ENCODE peak calls at places on chromosomes 16 and 17, in eight cellular contexts. One of them, this sample, is unnamed.
A peak's percentile ranks its signal among the peaks of the same experiment; 100 is the strongest.

GRCh38 chr17:32588982-32589381 is 102.2 kb downstream of the CDK5R1 start:
- DNase-seq in GM23248: peak; percentile 9
- DNase-seq in effector memory CD4-positive, alpha-beta T cell: no peak
- DNase-seq in CD8-positive, alpha-beta memory T cell: no peak
- DNase-seq in IMR-90: no peak
- DNase-seq in A549: peak; percentile 34
- DNase-seq in CD8-positive, alpha-beta T cell: no peak
- DNase-seq in MM.1S: no peak
- DNase-seq in this sample: no peak

GRCh38 chr17:11170901-11171300 is 70.1 kb upstream of the SHISA6 start:
- DNase-seq in GM23248: no peak
- DNase-seq in effector memory CD4-positive, alpha-beta T cell: no peak
- DNase-seq in CD8-positive, alpha-beta memory T cell: no peak
- DNase-seq in IMR-90: no peak
- DNase-seq in A549: no peak
- DNase-seq in CD8-positive, alpha-beta T cell: no peak
- DNase-seq in MM.1S: no peak
- DNase-seq in this sample: no peak

GRCh38 chr17:13888043-13888442 is 181.3 kb upstream of the COX10 start:
- DNase-seq in GM23248: peak; percentile 18
- DNase-seq in effector memory CD4-positive, alpha-beta T cell: no peak
- DNase-seq in CD8-positive, alpha-beta memory T cell: no peak
- DNase-seq in IMR-90: peak; percentile 35
- DNase-seq in A549: no peak
- DNase-seq in CD8-positive, alpha-beta T cell: no peak
- DNase-seq in MM.1S: no peak
- DNase-seq in this sample: no peak

GRCh38 chr16:79845734-79846135 is 245.2 kb upstream of the MAF start:
- DNase-seq in GM23248: no peak
- DNase-seq in effector memory CD4-positive, alpha-beta T cell: no peak
- DNase-seq in CD8-positive, alpha-beta memory T cell: no peak
- DNase-seq in IMR-90: no peak
- DNase-seq in A549: peak; percentile 21
- DNase-seq in CD8-positive, alpha-beta T cell: no peak
- DNase-seq in MM.1S: no peak
- DNase-seq in this sample: no peak

GRCh38 chr17:46876926-46877325 is 25.5 kb downstream of the WNT9B start:
- DNase-seq in GM23248: no peak
- DNase-seq in effector memory CD4-positive, alpha-beta T cell: no peak
- DNase-seq in CD8-positive, alpha-beta memory T cell: no peak
- DNase-seq in IMR-90: no peak
- DNase-seq in A549: no peak
- DNase-seq in CD8-positive, alpha-beta T cell: no peak
- DNase-seq in MM.1S: no peak
- DNase-seq in this sample: no peak

GRCh38 chr17:71339219-71339618 is 781.6 kb upstream of the SOX9 start:
- DNase-seq in GM23248: no peak
- DNase-seq in effector memory CD4-positive, alpha-beta T cell: no peak
- DNase-seq in CD8-positive, alpha-beta memory T cell: no peak
- DNase-seq in IMR-90: no peak
- DNase-seq in A549: no peak
- DNase-seq in CD8-positive, alpha-beta T cell: no peak
- DNase-seq in MM.1S: no peak
- DNase-seq in this sample: no peak

GRCh38 chr17:67376509-67376891 is 581 bp upstream of the PITPNC1 start:
- DNase-seq in GM23248: peak; percentile 77
- DNase-seq in effector memory CD4-positive, alpha-beta T cell: no peak
- DNase-seq in CD8-positive, alpha-beta memory T cell: no peak
- DNase-seq in IMR-90: peak; percentile 59
- DNase-seq in A549: no peak
- DNase-seq in CD8-positive, alpha-beta T cell: no peak
- DNase-seq in MM.1S: peak; percentile 50
- DNase-seq in this sample: no peak

GRCh38 chr16:80323187-80323807 is 217.5 kb upstream of the DYNLRB2 start:
- DNase-seq in GM23248: no peak
- DNase-seq in effector memory CD4-positive, alpha-beta T cell: no peak
- DNase-seq in CD8-positive, alpha-beta memory T cell: no peak
- DNase-seq in IMR-90: no peak
- DNase-seq in A549: no peak
- DNase-seq in CD8-positive, alpha-beta T cell: no peak
- DNase-seq in MM.1S: no peak
- DNase-seq in this sample: no peak

GRCh38 chr17:61464121-61464905 is 12.1 kb downstream of the TBX4 start:
- DNase-seq in GM23248: no peak
- DNase-seq in effector memory CD4-positive, alpha-beta T cell: no peak
- DNase-seq in CD8-positive, alpha-beta memory T cell: no peak
- DNase-seq in IMR-90: no peak
- DNase-seq in A549: no peak
- DNase-seq in CD8-positive, alpha-beta T cell: no peak
- DNase-seq in MM.1S: no peak
- DNase-seq in this sample: no peak

GRCh38 chr17:81431545-81432482 is 36.6 kb downstream of the BAHCC1 start:
- DNase-seq in GM23248: no peak
- DNase-seq in effector memory CD4-positive, alpha-beta T cell: no peak
- DNase-seq in CD8-positive, alpha-beta memory T cell: no peak
- DNase-seq in IMR-90: no peak
- DNase-seq in A549: no peak
- DNase-seq in CD8-positive, alpha-beta T cell: no peak
- DNase-seq in MM.1S: no peak
- DNase-seq in this sample: no peak

GRCh38 chr17:81434681-81435417 is 39.6 kb downstream of the BAHCC1 start:
- DNase-seq in GM23248: no peak
- DNase-seq in effector memory CD4-positive, alpha-beta T cell: no peak
- DNase-seq in CD8-positive, alpha-beta memory T cell: no peak
- DNase-seq in IMR-90: no peak
- DNase-seq in A549: no peak
- DNase-seq in CD8-positive, alpha-beta T cell: no peak
- DNase-seq in MM.1S: no peak
- DNase-seq in this sample: no peak

GRCh38 chr17:81434079-81434478 is 38.8 kb downstream of the BAHCC1 start:
- DNase-seq in GM23248: peak; percentile 49
- DNase-seq in effector memory CD4-positive, alpha-beta T cell: no peak
- DNase-seq in CD8-positive, alpha-beta memory T cell: no peak
- DNase-seq in IMR-90: no peak
- DNase-seq in A549: peak; percentile 63
- DNase-seq in CD8-positive, alpha-beta T cell: no peak
- DNase-seq in MM.1S: no peak
- DNase-seq in this sample: no peak

GRCh38 chr17:81432873-81433451 is 37.7 kb downstream of the BAHCC1 start:
- DNase-seq in GM23248: peak; percentile 31
- DNase-seq in effector memory CD4-positive, alpha-beta T cell: no peak
- DNase-seq in CD8-positive, alpha-beta memory T cell: no peak
- DNase-seq in IMR-90: no peak
- DNase-seq in A549: peak; percentile 56
- DNase-seq in CD8-positive, alpha-beta T cell: no peak
- DNase-seq in MM.1S: no peak
- DNase-seq in this sample: no peak

GRCh38 chr17:81433656-81434055 is 38.4 kb downstream of the BAHCC1 start:
- DNase-seq in GM23248: no peak
- DNase-seq in effector memory CD4-positive, alpha-beta T cell: no peak
- DNase-seq in CD8-positive, alpha-beta memory T cell: no peak
- DNase-seq in IMR-90: no peak
- DNase-seq in A549: no peak
- DNase-seq in CD8-positive, alpha-beta T cell: no peak
- DNase-seq in MM.1S: no peak
- DNase-seq in this sample: no peak
- H3K4me1 ChIP-seq in GM23248: peaks cover 13% of the 10 kb centered on the region
- H3K4me1 ChIP-seq in effector memory CD4-positive, alpha-beta T cell: peaks cover 17% of the 10 kb centered on the region
- H3K4me1 ChIP-seq in CD8-positive, alpha-beta memory T cell: no peaks in the 10 kb centered on the region
- H3K4me1 ChIP-seq in IMR-90: peaks cover 20% of the 10 kb centered on the region
- H3K4me1 ChIP-seq in A549: peaks cover 47% of the 10 kb centered on the region
- H3K4me1 ChIP-seq in CD8-positive, alpha-beta T cell: peaks cover 17% of the 10 kb centered on the region
- H3K4me1 ChIP-seq in MM.1S: no peaks in the 10 kb centered on the region
- H3K4me1 ChIP-seq in this sample: peaks cover 49% of the 10 kb centered on the region

DNA sequence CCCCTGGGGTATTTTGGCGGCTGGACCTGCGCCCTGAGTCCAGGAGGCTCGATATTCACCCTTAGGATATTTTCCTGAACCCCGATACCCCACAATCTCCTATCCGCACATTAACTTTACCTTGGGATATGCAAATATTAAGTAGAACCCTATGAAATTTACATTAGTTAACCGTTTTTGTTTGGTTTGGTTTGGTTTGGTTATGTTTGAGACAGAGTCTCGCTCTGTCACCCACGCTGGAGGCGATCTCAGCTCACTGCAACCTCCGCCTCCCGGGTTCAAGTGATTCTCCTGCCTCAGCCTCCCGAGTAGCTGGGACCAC is 9.3 kb upstream of the NAGS start:
- DNase-seq in GM23248: no peak
- DNase-seq in effector memory CD4-positive, alpha-beta T cell: no peak
- DNase-seq in CD8-positive, alpha-beta memory T cell: no peak
- DNase-seq in IMR-90: no peak
- DNase-seq in A549: no peak
- DNase-seq in CD8-positive, alpha-beta T cell: no peak
- DNase-seq in MM.1S: no peak
- DNase-seq in this sample: no peak
- H3K4me3 ChIP-seq in GM23248: no peak overlapping the region
- H3K4me3 ChIP-seq in effector memory CD4-positive, alpha-beta T cell: no peak overlapping the region
- H3K4me3 ChIP-seq in CD8-positive, alpha-beta memory T cell: no peak overlapping the region
- H3K4me3 ChIP-seq in IMR-90: no peak overlapping the region
- H3K4me3 ChIP-seq in A549: peak overlapping the region; percentile 45
- H3K4me3 ChIP-seq in CD8-positive, alpha-beta T cell: no peak overlapping the region
- H3K4me3 ChIP-seq in MM.1S: peak overlapping the region; percentile 56
- H3K4me3 ChIP-seq in this sample: no peak overlapping the region

DNA sequence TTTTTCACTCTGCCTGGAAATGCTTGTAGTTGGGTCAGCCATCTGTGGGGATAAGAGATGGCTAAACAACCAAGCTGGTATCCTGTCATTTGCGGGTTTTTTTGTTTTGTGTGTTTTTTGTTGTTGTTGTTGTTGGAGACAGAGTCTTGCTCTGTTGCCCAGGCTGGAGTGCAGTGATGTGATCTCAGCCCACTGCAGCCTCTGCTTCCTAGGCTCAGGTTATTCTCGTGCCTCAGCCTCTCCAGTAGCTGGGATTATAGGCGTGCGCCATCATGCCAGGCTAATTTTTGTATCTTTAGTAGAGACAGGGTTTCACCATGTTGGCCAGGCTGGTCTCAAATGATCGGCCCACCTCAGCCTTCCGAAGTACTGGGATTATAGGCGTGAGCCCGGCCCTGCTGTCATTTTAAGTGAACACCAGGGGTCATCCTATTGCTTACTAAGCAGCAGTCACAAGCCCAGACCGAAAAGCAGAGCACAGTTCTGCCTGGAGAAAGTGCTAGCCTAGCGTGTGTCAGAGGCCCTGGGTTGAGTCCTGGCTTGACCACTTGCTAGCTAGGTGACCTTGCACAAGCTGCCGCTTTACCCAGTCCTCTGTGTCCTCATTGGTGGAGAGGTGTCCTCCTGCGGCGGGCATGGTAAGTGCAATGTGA is 4.6 kb downstream of the SMCR8 start:
- DNase-seq in GM23248: peak; percentile 90
- DNase-seq in effector memory CD4-positive, alpha-beta T cell: no peak
- DNase-seq in CD8-positive, alpha-beta memory T cell: no peak
- DNase-seq in IMR-90: peak; percentile 68
- DNase-seq in A549: peak; percentile 63
- DNase-seq in CD8-positive, alpha-beta T cell: no peak
- DNase-seq in MM.1S: peak; percentile 70
- DNase-seq in this sample: no peak
- H3K4me1 ChIP-seq in GM23248: peaks cover 38% of the 10 kb centered on the region
- H3K4me1 ChIP-seq in effector memory CD4-positive, alpha-beta T cell: peaks cover 42% of the 10 kb centered on the region
- H3K4me1 ChIP-seq in CD8-positive, alpha-beta memory T cell: peaks cover 49% of the 10 kb centered on the region
- H3K4me1 ChIP-seq in IMR-90: peaks cover 10% of the 10 kb centered on the region
- H3K4me1 ChIP-seq in A549: peaks cover 28% of the 10 kb centered on the region
- H3K4me1 ChIP-seq in CD8-positive, alpha-beta T cell: peaks cover 58% of the 10 kb centered on the region
- H3K4me1 ChIP-seq in MM.1S: peaks cover 44% of the 10 kb centered on the region
- H3K4me1 ChIP-seq in this sample: peaks cover 38% of the 10 kb centered on the region

GRCh38 chr16:57604177-57604576 is 24.3 kb upstream of the ADGRG1 start:
- DNase-seq in GM23248: no peak
- DNase-seq in effector memory CD4-positive, alpha-beta T cell: no peak
- DNase-seq in CD8-positive, alpha-beta memory T cell: no peak
- DNase-seq in IMR-90: no peak
- DNase-seq in A549: no peak
- DNase-seq in CD8-positive, alpha-beta T cell: no peak
- DNase-seq in MM.1S: no peak
- DNase-seq in this sample: no peak

GRCh38 chr16:57607676-57608461 is 20.6 kb upstream of the ADGRG1 start:
- DNase-seq in GM23248: no peak
- DNase-seq in effector memory CD4-positive, alpha-beta T cell: no peak
- DNase-seq in CD8-positive, alpha-beta memory T cell: no peak
- DNase-seq in IMR-90: no peak
- DNase-seq in A549: no peak
- DNase-seq in CD8-positive, alpha-beta T cell: no peak
- DNase-seq in MM.1S: no peak
- DNase-seq in this sample: peak; percentile 25

GRCh38 chr16:57608462-57609113 is 19.8 kb upstream of the ADGRG1 start:
- DNase-seq in GM23248: no peak
- DNase-seq in effector memory CD4-positive, alpha-beta T cell: no peak
- DNase-seq in CD8-positive, alpha-beta memory T cell: no peak
- DNase-seq in IMR-90: no peak
- DNase-seq in A549: no peak
- DNase-seq in CD8-positive, alpha-beta T cell: no peak
- DNase-seq in MM.1S: no peak
- DNase-seq in this sample: peak; percentile 16

GRCh38 chr16:57606147-57606846 is 22.1 kb upstream of the ADGRG1 start:
- DNase-seq in GM23248: no peak
- DNase-seq in effector memory CD4-positive, alpha-beta T cell: no peak
- DNase-seq in CD8-positive, alpha-beta memory T cell: no peak
- DNase-seq in IMR-90: no peak
- DNase-seq in A549: no peak
- DNase-seq in CD8-positive, alpha-beta T cell: no peak
- DNase-seq in MM.1S: no peak
- DNase-seq in this sample: no peak

GRCh38 chr16:57606847-57607501 is 21.5 kb upstream of the ADGRG1 start:
- DNase-seq in GM23248: no peak
- DNase-seq in effector memory CD4-positive, alpha-beta T cell: no peak
- DNase-seq in CD8-positive, alpha-beta memory T cell: no peak
- DNase-seq in IMR-90: no peak
- DNase-seq in A549: no peak
- DNase-seq in CD8-positive, alpha-beta T cell: no peak
- DNase-seq in MM.1S: no peak
- DNase-seq in this sample: peak; percentile 58
- H3K4me3 ChIP-seq in GM23248: no peak overlapping the region
- H3K4me3 ChIP-seq in effector memory CD4-positive, alpha-beta T cell: no peak overlapping the region
- H3K4me3 ChIP-seq in CD8-positive, alpha-beta memory T cell: no peak overlapping the region
- H3K4me3 ChIP-seq in IMR-90: no peak overlapping the region
- H3K4me3 ChIP-seq in A549: no peak overlapping the region
- H3K4me3 ChIP-seq in CD8-positive, alpha-beta T cell: no peak overlapping the region
- H3K4me3 ChIP-seq in MM.1S: no peak overlapping the region
- H3K4me3 ChIP-seq in this sample: no peak overlapping the region

DNA sequence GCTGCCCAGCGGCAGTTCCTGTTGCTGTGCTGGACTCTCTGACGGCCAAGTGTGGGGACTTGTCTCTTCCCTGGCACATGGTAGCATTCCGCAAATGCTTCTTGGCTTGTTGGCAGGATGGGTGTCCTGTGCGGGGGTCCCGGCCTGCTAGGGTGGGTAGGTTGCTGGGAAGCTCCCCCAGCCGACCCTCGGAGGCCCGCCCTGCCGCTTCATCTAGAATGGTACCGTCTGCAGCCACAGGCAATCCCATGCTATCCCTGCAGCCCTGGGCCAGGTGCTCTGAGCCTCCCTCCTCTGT is 78.3 kb upstream of the LHX1 start:
- DNase-seq in GM23248: no peak
- DNase-seq in effector memory CD4-positive, alpha-beta T cell: no peak
- DNase-seq in CD8-positive, alpha-beta memory T cell: no peak
- DNase-seq in IMR-90: no peak
- DNase-seq in A549: no peak
- DNase-seq in CD8-positive, alpha-beta T cell: no peak
- DNase-seq in MM.1S: no peak
- DNase-seq in this sample: no peak
- H3K4me1 ChIP-seq in GM23248: no peaks in the 10 kb centered on the region
- H3K4me1 ChIP-seq in effector memory CD4-positive, alpha-beta T cell: no peaks in the 10 kb centered on the region
- H3K4me1 ChIP-seq in CD8-positive, alpha-beta memory T cell: no peaks in the 10 kb centered on the region
- H3K4me1 ChIP-seq in IMR-90: no peaks in the 10 kb centered on the region
- H3K4me1 ChIP-seq in A549: peaks cover 22% of the 10 kb centered on the region
- H3K4me1 ChIP-seq in CD8-positive, alpha-beta T cell: no peaks in the 10 kb centered on the region
- H3K4me1 ChIP-seq in MM.1S: no peaks in the 10 kb centered on the region
- H3K4me1 ChIP-seq in this sample: no peaks in the 10 kb centered on the region

This sample was measured in tibial artery.